ENCODE peak calls at places on chromosome 18, in four cellular contexts. G is esophagus squamous epithelium, P is IMR-90, A is Peyer's patch. K is an unnamed sample.

GRCh38 chr18:13494879-13495465 is 231.4 kb downstream of the FAM210A start:
- DNase-seq in G (no peak), P (no peak), A (no peak), K (no peak)

GRCh38 chr18:13279181-13280065 is 60.9 kb downstream of the LDLRAD4 start:
- DNase-seq in A (no peak), P (no peak), G (no peak), K (no peak)

GRCh38 chr18:26746284-26747130 is 119.0 kb downstream of the AQP4 start:
- DNase-seq in P (no peak), A (no peak), G (no peak), K (no peak)

GRCh38 chr18:44823782-44824181 is 143.1 kb downstream of the SETBP1 start:
- DNase-seq in G (no peak), P (peak; percentile 29), A (no peak), K (peak; percentile 31)

GRCh38 chr18:79940126-79940813 is 11.2 kb downstream of the SLC66A2 start:
- DNase-seq in G (no peak), P (no peak), A (peak; percentile 24), K (no peak)

GRCh38 chr18:36337679-36338419 is 40.3 kb downstream of the FHOD3 start:
- DNase-seq in A (no peak), G (no peak), P (no peak), K (no peak)

GRCh38 chr18:33735428-33735827 is 157.4 kb downstream of the ASXL3 start:
- DNase-seq in A (no peak), P (no peak), G (no peak), K (no peak)

GRCh38 chr18:55272510-55273243 is 313.4 kb upstream of the CCDC68 start:
- DNase-seq in A (no peak), P (peak; percentile 84), G (no peak), K (no peak)

GRCh38 chr18:66971951-66972350 is 368.1 kb upstream of the CDH19 start:
- DNase-seq in P (no peak), G (no peak), A (no peak), K (no peak)

GRCh38 chr18:8458546-8459215 is 150.6 kb upstream of the RAB12 start:
- DNase-seq in G (no peak), P (no peak), A (no peak), K (no peak)

GRCh38 chr18:71784777-71785176 is 759.4 kb downstream of the CBLN2 start:
- DNase-seq in G (no peak), A (no peak), P (no peak), K (no peak)

GRCh38 chr18:33210575-33211189 is 229.8 kb downstream of the CCDC178 start:
- DNase-seq in G (no peak), A (no peak), P (peak; percentile 22), K (no peak)

DNA sequence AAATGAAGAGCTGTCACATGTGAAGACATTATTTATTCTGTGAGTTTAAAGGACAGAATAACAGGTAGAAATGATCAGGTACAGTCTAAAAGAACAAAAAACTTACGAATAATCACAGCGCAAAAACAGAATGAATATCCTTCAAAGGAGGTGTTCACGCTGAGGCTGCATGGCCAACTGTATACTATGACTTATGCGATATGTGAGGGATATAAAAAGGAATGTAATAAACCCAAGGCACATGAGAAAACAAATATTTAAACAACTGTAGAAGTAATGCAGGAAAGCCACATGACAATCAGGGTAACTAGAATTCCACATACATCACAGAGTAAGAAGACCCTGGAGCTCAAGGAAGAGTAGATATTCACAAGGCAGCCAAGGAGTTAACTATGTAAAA is 81.3 kb downstream of the RTTN start:
- DNase-seq in A (no peak), P (no peak), G (no peak), K (no peak)
- TF ChIP-seq POLR2A in A (no peak), P (no peak), G (no peak), K (no peak)

GRCh38 chr18:31223371-31223770 is 60.7 kb upstream of the DSC1 start:
- DNase-seq in P (no peak), A (no peak), G (no peak), K (no peak)

GRCh38 chr18:31230495-31230894 is 67.8 kb upstream of the DSC1 start:
- DNase-seq in P (peak; percentile 86), A (no peak), G (no peak), K (no peak)

GRCh38 chr18:31229829-31230228 is 67.2 kb upstream of the DSC1 start:
- DNase-seq in G (no peak), A (no peak), P (no peak), K (no peak)

GRCh38 chr18:31227497-31228229 is 65.0 kb upstream of the DSC1 start:
- DNase-seq in A (no peak), G (no peak), P (no peak), K (no peak)

GRCh38 chr18:31225668-31226067 is 63.0 kb upstream of the DSC1 start:
- DNase-seq in P (peak; percentile 55), A (no peak), G (no peak), K (no peak)
- H3K27ac ChIP-seq in P (no peak overlapping the region), A (no peak overlapping the region), G (no peak overlapping the region), K (no peak overlapping the region)

DNA sequence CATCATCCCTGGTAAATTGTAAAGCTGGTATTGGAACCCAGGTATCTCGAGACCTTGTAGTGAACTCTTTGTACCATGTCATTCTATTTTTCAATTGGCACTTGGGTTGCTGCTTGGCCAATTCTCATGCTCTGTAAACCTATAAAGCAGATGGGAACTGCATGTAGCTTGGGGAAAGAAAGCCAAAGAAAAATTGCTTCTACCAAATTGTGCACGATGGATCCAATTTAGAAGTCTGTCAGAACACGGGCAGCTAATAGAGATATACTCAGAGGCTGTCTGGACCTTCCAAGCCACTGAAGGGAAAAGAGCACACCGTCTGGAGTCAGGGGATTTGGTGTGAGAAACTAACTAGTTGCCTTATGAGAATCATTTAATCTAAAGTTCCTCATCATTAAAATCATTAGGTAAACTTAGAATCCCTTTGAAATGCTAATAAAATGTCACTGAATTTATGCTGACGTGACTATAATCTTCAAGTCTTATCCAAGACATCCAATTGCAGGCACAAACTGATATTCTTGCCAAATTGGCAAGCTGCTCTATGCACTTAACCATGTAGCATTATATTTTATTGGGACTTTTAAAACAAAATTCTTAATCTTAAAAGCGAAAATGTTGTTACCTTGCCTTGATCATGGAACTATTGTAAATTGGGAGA is 206.8 kb downstream of the DCC start:
- DNase-seq in A (no peak), G (no peak), P (no peak), K (no peak)
- TF ChIP-seq POLR2A in A (no peak), G (no peak), P (no peak), K (no peak)

GRCh38 chr18:21361297-21361880 is 119.4 kb downstream of the GREB1L start:
- DNase-seq in G (no peak), A (no peak), P (no peak), K (no peak)
- H3K27ac ChIP-seq in G (no peak overlapping the region), A (no peak overlapping the region), P (no peak overlapping the region), K (no peak overlapping the region)

GRCh38 chr18:76494181-76494540 is 881 bp downstream of the ZNF516 start:
- DNase-seq in G (no peak), A (peak; percentile 63), P (peak; percentile 43), K (peak; percentile 55)

GRCh38 chr18:76496200-76496890 is 1.3 kb upstream of the ZNF516 start:
- DNase-seq in G (no peak), A (peak; percentile 67), P (peak; percentile 74), K (peak; percentile 80)

GRCh38 chr18:76494541-76495403 is at the start of gene ZNF516:
- DNase-seq in P (peak; percentile 34), A (peak; percentile 60), G (no peak), K (peak; percentile 52)

GRCh38 chr18:76493213-76494107 is 1.6 kb downstream of the ZNF516 start:
- DNase-seq in P (peak; percentile 72), A (peak; percentile 81), G (no peak), K (peak; percentile 69)

DNA sequence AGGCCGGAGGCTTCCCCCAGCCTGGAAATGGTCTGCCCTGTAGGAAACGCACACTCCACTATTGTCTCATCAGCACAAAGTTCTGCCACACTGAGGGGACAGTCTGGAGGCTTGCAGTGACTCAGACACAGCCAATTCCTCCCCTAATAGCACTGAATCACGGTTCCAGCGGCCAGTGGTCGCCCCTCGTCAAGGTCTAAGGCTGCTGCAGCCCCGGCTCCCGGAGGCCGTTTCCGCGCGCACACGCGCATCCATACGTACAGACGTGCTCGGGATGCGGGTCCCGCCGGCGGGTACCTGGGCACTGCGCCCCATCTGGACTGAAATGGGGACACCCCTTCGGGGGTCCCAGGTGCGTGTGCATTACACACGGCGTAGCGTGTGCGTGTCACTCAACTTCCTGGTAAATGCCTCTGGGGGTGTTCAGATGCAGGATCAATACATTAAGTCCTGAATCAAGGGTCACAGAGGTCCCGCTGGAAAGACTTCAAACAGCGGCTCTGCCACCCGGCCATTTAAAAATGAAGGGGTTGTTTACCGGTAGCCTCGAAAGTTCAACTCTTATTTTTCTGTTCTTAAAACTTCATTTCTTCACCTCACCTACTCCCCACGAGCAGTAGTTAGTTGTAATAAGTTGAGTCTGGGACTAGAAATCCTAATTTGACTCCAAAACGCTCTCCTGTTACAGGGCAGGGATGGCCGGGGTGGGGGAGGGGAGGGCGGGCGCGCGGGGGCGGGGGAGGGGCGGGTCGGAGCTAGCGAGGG is 575 bp upstream of the ZNF516 start:
- DNase-seq in A (peak; percentile 60), G (no peak), P (peak; percentile 65), K (peak; percentile 81)
- TF ChIP-seq POLR2A in A (peak; percentile 44), G (no peak), P (peak; percentile 67), K (peak; percentile 73)

DNA sequence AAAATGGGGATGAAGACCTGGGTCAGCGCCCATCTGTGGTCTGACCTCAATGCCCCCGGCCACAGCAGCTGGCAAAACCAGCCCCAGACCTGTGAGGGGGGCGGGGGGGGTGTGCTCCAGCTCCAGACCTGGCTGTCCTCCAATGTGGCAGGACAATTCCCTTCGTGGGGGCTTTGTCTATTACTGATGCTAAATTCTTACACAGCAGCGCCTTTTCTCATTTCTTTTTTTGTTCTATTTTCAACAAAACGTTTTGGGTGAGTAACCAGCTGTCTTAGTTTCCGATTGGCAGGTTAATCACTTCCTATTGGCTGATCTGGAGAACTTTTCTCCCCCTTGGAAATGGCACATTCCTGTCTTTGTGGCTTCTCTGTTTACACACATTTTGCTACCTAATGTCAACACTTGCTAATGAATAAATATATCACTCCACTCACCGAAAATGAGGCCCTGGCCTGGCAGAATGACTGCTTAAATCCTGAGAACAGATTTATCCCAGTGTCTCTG is 4.4 kb downstream of the SMAD7 start:
- DNase-seq in A (no peak), G (no peak), P (peak; percentile 81), K (no peak)
- H3K27ac ChIP-seq in A (peak overlapping the region; percentile 99), G (peak overlapping the region; percentile 100), P (no peak overlapping the region), K (no peak overlapping the region)

GRCh38 chr18:3710712-3711269 is 260.8 kb downstream of the TGIF1 start:
- DNase-seq in G (no peak), A (peak; percentile 90), P (no peak), K (peak; percentile 93)
- TF ChIP-seq POLR2A in G (no peak), A (peak; percentile 23), P (no peak), K (peak; percentile 40)

DNA sequence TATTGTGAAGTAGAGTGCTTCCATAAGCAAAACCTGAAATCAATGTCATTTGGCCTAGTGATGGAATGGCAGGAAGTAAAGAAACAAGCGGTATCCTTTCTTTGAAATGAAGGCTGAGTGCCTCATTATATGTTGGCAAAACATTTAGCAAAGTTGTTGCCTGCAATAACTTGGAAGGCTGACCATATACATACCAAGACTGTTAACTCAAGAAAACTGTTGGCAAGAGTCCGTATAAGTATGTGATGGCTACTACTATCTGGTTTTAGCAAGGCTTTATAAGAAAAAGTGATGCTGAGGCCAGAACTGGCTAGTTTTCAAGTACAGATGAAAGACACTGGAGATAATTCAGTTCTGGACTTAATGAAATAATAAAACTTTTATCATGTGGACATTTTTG is 356.2 kb downstream of the ZNF521 start:
- DNase-seq in P (peak; percentile 83), A (no peak), G (no peak), K (no peak)
- H3K27ac ChIP-seq in P (no peak overlapping the region), A (no peak overlapping the region), G (no peak overlapping the region), K (no peak overlapping the region)

GRCh38 chr18:23134780-23135678 is at the start of gene CABLES1:
- DNase-seq in A (peak; percentile 81), P (peak; percentile 59), G (no peak), K (peak; percentile 59)
- TF ChIP-seq POLR2A in A (no peak), P (peak; percentile 59), G (peak; percentile 55), K (peak; percentile 35)